ENCODE peak calls at places on chromosomes 11 and 22, in six cellular contexts. H, O, L, A, R and Y are unnamed samples.
A peak's percentile ranks its signal among the peaks of the same experiment; 100 is the strongest.

GRCh38 chr11:1792461-1792860 is 28.7 kb upstream of the CTSD start:
- DNase-seq in H (no peak), O (no peak), L (no peak), A (no peak), R (no peak), Y (no peak)

GRCh38 chr11:14544611-14545010 is 24.4 kb upstream of the PSMA1 start:
- DNase-seq in H (no peak), O (no peak), L (no peak), A (no peak), R (no peak), Y (no peak)

GRCh38 chr11:17812286-17813187 is 78.0 kb downstream of the KCNC1 start:
- DNase-seq in H (no peak), O (no peak), L (no peak), A (no peak), R (no peak), Y (no peak)

GRCh38 chr11:66685276-66686099 is 7.8 kb upstream of the RBM4B start:
- DNase-seq in H (no peak), O (no peak), L (no peak), A (no peak), R (no peak), Y (no peak)

GRCh38 chr11:65798882-65799281 is 12.0 kb downstream of the OVOL1 start:
- DNase-seq in H (no peak), O (no peak), L (no peak), A (no peak), R (no peak), Y (no peak)

GRCh38 chr11:27310182-27310581 is 52.8 kb downstream of the CCDC34 start:
- DNase-seq in H (no peak), O (no peak), L (no peak), A (no peak), R (no peak), Y (no peak)

GRCh38 chr11:124798991-124799383 is 1.2 kb downstream of the MSANTD2 start:
- DNase-seq in H (no peak), O (no peak), L (no peak), A (no peak), R (peak; percentile 3), Y (no peak)

GRCh38 chr22:46042786-46043185 is 65.8 kb upstream of the WNT7B start:
- DNase-seq in H (no peak), O (peak; percentile 11), L (no peak), A (peak; percentile 2), R (no peak), Y (no peak)

GRCh38 chr11:129143335-129143734 is 48.8 kb downstream of the ARHGAP32 start:
- DNase-seq in H (peak; percentile 90), O (peak; percentile 65), L (no peak), A (peak; percentile 71), R (no peak), Y (peak; percentile 83)

DNA sequence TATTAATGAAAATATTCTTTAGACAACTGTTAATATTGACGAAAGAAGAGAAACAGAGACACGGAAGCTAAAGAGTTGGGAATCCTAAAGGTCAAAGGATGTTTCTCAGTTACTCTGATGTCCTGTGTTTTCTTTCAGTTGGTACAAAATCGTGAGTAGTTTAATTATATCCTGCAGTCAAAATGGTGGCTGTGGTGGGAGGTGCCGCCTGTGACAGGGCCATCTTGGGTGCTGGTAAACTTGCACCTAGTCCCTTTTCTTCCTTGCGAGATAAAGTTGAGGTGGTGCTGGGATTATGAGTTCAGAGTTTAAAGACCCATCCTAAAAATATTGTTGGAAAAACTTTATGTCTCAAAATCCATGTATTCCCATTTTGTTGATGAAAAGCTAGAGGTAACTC is 2.2 kb downstream of the CECR2 start:
- DNase-seq in H (no peak), O (no peak), L (no peak), A (no peak), R (no peak), Y (no peak)
- H3K9me3 ChIP-seq in H (no peaks in the 10 kb centered on the region), O (no peaks in the 10 kb centered on the region), L (no peaks in the 10 kb centered on the region), A (no peaks in the 10 kb centered on the region), R (no peaks in the 10 kb centered on the region), Y (no peaks in the 10 kb centered on the region)

GRCh38 chr11:11996321-11997174 is 11.9 kb downstream of the DKK3 start:
- DNase-seq in H (no peak), O (no peak), L (no peak), A (no peak), R (no peak), Y (no peak)
- H3K27ac ChIP-seq in H (no peak overlapping the region), O (no peak overlapping the region), L (no peak overlapping the region), A (peak overlapping the region; percentile 57), R (no peak overlapping the region), Y (no peak overlapping the region)

GRCh38 chr11:69133251-69133650 is 22.5 kb upstream of the SMIM38 start:
- DNase-seq in H (no peak), O (peak; percentile 1), L (no peak), A (no peak), R (no peak), Y (no peak)
- H3K9me3 ChIP-seq in H (peaks cover 4% of the 10 kb centered on the region), O (no peaks in the 10 kb centered on the region), L (no peaks in the 10 kb centered on the region), A (no peaks in the 10 kb centered on the region), R (no peaks in the 10 kb centered on the region), Y (peaks cover 7% of the 10 kb centered on the region)

GRCh38 chr11:16195659-16196058 is 160.7 kb downstream of the SOX6 start:
- DNase-seq in H (no peak), O (no peak), L (no peak), A (no peak), R (no peak), Y (no peak)

GRCh38 chr11:16191852-16192240 is 164.5 kb downstream of the SOX6 start:
- DNase-seq in H (no peak), O (no peak), L (no peak), A (no peak), R (no peak), Y (no peak)

GRCh38 chr11:16193897-16194381 is 162.4 kb downstream of the SOX6 start:
- DNase-seq in H (no peak), O (no peak), L (no peak), A (no peak), R (no peak), Y (no peak)

GRCh38 chr11:16191212-16191851 is 165.0 kb downstream of the SOX6 start:
- DNase-seq in H (peak; percentile 14), O (no peak), L (no peak), A (no peak), R (no peak), Y (no peak)

DNA sequence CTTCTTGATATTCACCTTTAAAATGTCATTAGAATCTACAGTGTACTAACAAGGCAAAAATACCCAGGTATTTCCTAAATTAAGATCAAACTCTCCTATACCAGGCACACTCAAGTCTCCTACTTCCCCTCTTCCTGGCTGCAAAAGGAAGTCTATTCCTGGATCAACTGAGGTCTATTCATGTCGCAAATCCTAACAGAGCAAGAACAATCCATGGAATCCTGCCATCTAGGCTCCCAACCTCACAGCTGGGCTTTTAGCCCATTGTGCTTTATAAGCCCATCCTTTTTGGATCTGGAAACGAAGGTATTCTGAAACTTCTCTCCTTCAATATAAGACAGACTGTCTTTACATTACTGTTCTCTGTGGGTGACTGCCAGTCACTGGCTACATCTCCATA is 161.8 kb downstream of the SOX6 start:
- DNase-seq in H (peak; percentile 39), O (no peak), L (no peak), A (no peak), R (no peak), Y (no peak)
- H3K27ac ChIP-seq in H (peak overlapping the region; percentile 73), O (peak overlapping the region; percentile 7), L (no peak overlapping the region), A (no peak overlapping the region), R (no peak overlapping the region), Y (peak overlapping the region; percentile 54)

DNA sequence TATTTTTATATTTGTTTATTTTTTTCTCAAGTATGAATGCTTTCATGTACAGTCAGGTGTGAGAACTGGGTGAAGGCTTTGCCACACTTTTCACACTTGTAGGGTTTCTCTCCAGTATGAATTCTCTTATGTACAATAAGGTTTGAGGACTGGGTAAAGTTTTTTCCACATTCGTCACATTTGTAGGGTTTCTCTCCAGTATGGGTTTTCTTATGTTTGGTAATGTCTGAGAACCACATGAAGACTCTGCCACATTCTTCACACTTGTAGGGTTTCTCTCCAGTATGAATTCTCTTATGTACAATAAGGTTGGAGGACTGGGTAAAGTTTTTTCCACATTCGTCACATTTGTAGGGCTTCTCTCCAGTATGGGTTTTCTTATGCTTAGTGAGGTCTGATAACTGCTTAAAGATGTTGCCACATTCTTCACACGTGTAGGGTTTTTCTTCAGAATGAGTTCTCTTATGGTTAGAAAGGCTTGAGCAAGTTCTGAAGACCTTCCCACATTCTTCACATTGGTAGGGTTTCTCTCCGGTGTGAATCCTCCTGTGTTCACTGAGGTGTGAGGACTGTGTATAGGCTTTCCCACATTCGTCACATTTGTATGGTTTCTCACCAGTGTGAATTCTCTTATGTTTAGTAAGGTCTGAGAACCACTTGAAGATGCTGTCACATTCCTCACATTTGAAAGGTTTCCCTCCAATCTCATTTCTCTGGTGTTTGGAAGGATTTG is 19.7 kb downstream of the ZNF195 start:
- DNase-seq in H (no peak), O (no peak), L (no peak), A (no peak), R (no peak), Y (no peak)
- H3K9me3 ChIP-seq in H (peaks cover 90% of the 10 kb centered on the region), O (no peaks in the 10 kb centered on the region), L (peaks cover 99% of the 10 kb centered on the region), A (peaks cover 85% of the 10 kb centered on the region), R (peaks cover 97% of the 10 kb centered on the region), Y (peaks cover 81% of the 10 kb centered on the region)

GRCh38 chr22:35766654-35767580 is 49.2 kb downstream of the APOL5 start:
- DNase-seq in H (no peak), O (no peak), L (no peak), A (no peak), R (no peak), Y (no peak)
- H3K27ac ChIP-seq in H (peak overlapping the region; percentile 40), O (no peak overlapping the region), L (no peak overlapping the region), A (no peak overlapping the region), R (no peak overlapping the region), Y (peak overlapping the region; percentile 7)